ENCODE peak calls at places on chromosome 13, in seven cellular contexts. J is activated effector memory CD4-positive, alpha-beta T cell treated with anti-CD3 and anti-CD28 coated beads, Interleukin-2, amount 50 U/mL, for 16 hours; N is NCI-H2081 treated with DMSO at 0.1 percent for 48 hours; F is anterior cingulate cortex; S is GM03348; P is stimulated activated CD8-positive, alpha-beta memory T cell treated with anti-CD3 and anti-CD28 coated beads, Interleukin-2, amount 100 ng/mL, for 48 hours; Z is mesendoderm. G is an unnamed sample.

GRCh38 chr13:74005320-74006154 is 128.7 kb downstream of the KLF12 start:
- DNase-seq in J (no peak), F (no peak), N (no peak), Z (no peak), P (no peak), S (no peak), G (no peak)

GRCh38 chr13:31824705-31825512 is 85.6 kb downstream of the RXFP2 start:
- DNase-seq in S (peak), J (no peak), F (no peak), P (no peak), N (no peak), Z (peak), G (no peak)

GRCh38 chr13:107348931-107349330 is 781.0 kb upstream of the ARGLU1 start:
- DNase-seq in S (no peak), Z (no peak), N (no peak), F (no peak), J (no peak), P (no peak), G (no peak)

GRCh38 chr13:53075356-53076041 is 46.9 kb downstream of the OLFM4 start:
- DNase-seq in Z (peak), P (no peak), J (no peak), F (no peak), S (no peak), N (no peak), G (no peak)

GRCh38 chr13:98976338-98976737 is 1.5 kb downstream of the DOCK9 start:
- DNase-seq in N (no peak), Z (no peak), F (no peak), J (no peak), P (no peak), S (peak), G (no peak)

GRCh38 chr13:98482476-98483444 is 94.1 kb downstream of the STK24 start:
- DNase-seq in Z (peak), P (no peak), J (peak), N (no peak), F (no peak), S (peak), G (no peak)

GRCh38 chr13:50543767-50544166 is 299.7 kb downstream of the DLEU7 start:
- DNase-seq in P (no peak), Z (no peak), S (peak), F (no peak), J (no peak), N (no peak), G (no peak)

GRCh38 chr13:51637852-51638496 is 53.7 kb downstream of the WDFY2 start:
- DNase-seq in Z (peak), N (no peak), F (no peak), S (no peak), P (no peak), J (no peak), G (no peak)

GRCh38 chr13:105543742-105544141 is 991.7 kb downstream of the EFNB2 start:
- DNase-seq in F (no peak), P (no peak), Z (no peak), S (no peak), J (no peak), N (no peak), G (no peak)

GRCh38 chr13:49679244-49679643 is 12.0 kb downstream of the EBPL start:
- DNase-seq in N (no peak), P (no peak), Z (no peak), F (no peak), S (no peak), J (no peak), G (no peak)

GRCh38 chr13:45928196-45928595 is 76.6 kb upstream of the SIAH3 start:
- DNase-seq in Z (no peak), S (no peak), F (no peak), J (no peak), N (no peak), P (no peak), G (no peak)

GRCh38 chr13:40764587-40765403 is 6.2 kb downstream of the MRPS31 start:
- DNase-seq in F (no peak), N (no peak), P (no peak), J (peak), Z (no peak), S (peak), G (no peak)

GRCh38 chr13:52743569-52743968 is 3.9 kb upstream of the CNMD start:
- DNase-seq in J (no peak), S (no peak), P (no peak), N (no peak), Z (no peak), F (no peak), G (no peak)

GRCh38 chr13:30577381-30577780 is 40.3 kb upstream of the USPL1 start:
- DNase-seq in S (peak), P (peak), N (no peak), Z (peak), J (peak), F (no peak), G (peak)

GRCh38 chr13:99766641-99767045 is 204.9 kb downstream of the ZIC5 start:
- DNase-seq in Z (peak), J (no peak), N (peak), F (no peak), S (no peak), P (no peak), G (no peak)

GRCh38 chr13:110408286-110408685 is 101.2 kb downstream of the COL4A2 start:
- DNase-seq in N (no peak), F (no peak), J (no peak), S (no peak), P (no peak), Z (no peak), G (no peak)

GRCh38 chr13:39350461-39350881 is 252.5 kb downstream of the LHFPL6 start:
- DNase-seq in J (no peak), P (no peak), F (no peak), S (no peak), Z (no peak), N (peak), G (no peak)

GRCh38 chr13:105804561-105805190 is 730.8 kb downstream of the EFNB2 start:
- DNase-seq in P (no peak), S (no peak), F (no peak), J (no peak), Z (no peak), N (no peak), G (no peak)

GRCh38 chr13:36133950-36134349 is 2.8 kb upstream of the DCLK1 start:
- DNase-seq in F (no peak), Z (no peak), S (no peak), J (no peak), P (no peak), N (no peak), G (no peak)

GRCh38 chr13:106083620-106084350 is 451.7 kb downstream of the EFNB2 start:
- DNase-seq in J (no peak), N (no peak), P (no peak), Z (peak), S (peak), F (peak), G (no peak)